ENCODE peak calls at places on chromosomes 6 and 20, in seven cellular contexts. N is HEK293T, I is HepG2, S is WTC11, F is K562, K is HCT116, X is H1. Y is an unnamed sample.

GRCh38 chr6:99333068-99333467 is 16.4 kb downstream of the FAXC start:
- DNase-seq in S (no peak), I (no peak), K (no peak), X (no peak), F (no peak), N (no peak), Y (peak; percentile 78)

GRCh38 chr6:15330174-15330934 is 84.5 kb downstream of the JARID2 start:
- DNase-seq in F (no peak), I (no peak), N (no peak), X (no peak), K (no peak), S (no peak), Y (no peak)

GRCh38 chr20:35018578-35019371 is 63.1 kb downstream of the MYH7B start:
- DNase-seq in X (no peak), I (no peak), N (no peak), K (no peak), S (no peak), F (no peak), Y (no peak)

GRCh38 chr6:144782634-144783033 is 497.5 kb downstream of the UTRN start:
- DNase-seq in I (no peak), K (no peak), F (no peak), X (no peak), S (no peak), N (no peak), Y (no peak)

GRCh38 chr6:52603000-52603795 is 26.3 kb upstream of the TRAM2 start:
- DNase-seq in S (no peak), N (no peak), F (no peak), X (no peak), K (no peak), I (no peak), Y (no peak)

GRCh38 chr20:542777-543368 is 717 bp downstream of the CSNK2A1 start:
- DNase-seq in K (no peak), S (peak; percentile 24), X (no peak), I (no peak), N (peak; percentile 31), F (peak; percentile 55), Y (no peak)

GRCh38 chr6:129744201-129744879 is 34.4 kb upstream of the ARHGAP18 start:
- DNase-seq in F (no peak), K (peak; percentile 78), X (no peak), S (no peak), I (peak; percentile 76), N (peak; percentile 22), Y (no peak)

GRCh38 chr20:58575776-58576589 is 60.8 kb upstream of the APCDD1L start:
- DNase-seq in K (no peak), F (no peak), I (no peak), S (peak; percentile 3), N (no peak), X (no peak), Y (no peak)

GRCh38 chr6:134853111-134854055 is 96.5 kb downstream of the ALDH8A1 start:
- DNase-seq in X (no peak), I (peak; percentile 69), K (peak; percentile 82), F (no peak), S (no peak), N (no peak), Y (no peak)

GRCh38 chr6:110537208-110538123 is 61.1 kb upstream of the SLC22A16 start:
- DNase-seq in I (peak; percentile 73), N (no peak), S (no peak), X (no peak), K (peak; percentile 84), F (no peak), Y (no peak)

GRCh38 chr6:109523478-109523877 is 40.5 kb upstream of the ZBTB24 start:
- DNase-seq in I (no peak), S (no peak), F (no peak), K (no peak), N (no peak), X (no peak), Y (no peak)
- TF ChIP-seq SP1 in I (no peak), S (no peak), F (no peak), K (no peak), N (no peak), X (no peak), Y (no peak)

DNA sequence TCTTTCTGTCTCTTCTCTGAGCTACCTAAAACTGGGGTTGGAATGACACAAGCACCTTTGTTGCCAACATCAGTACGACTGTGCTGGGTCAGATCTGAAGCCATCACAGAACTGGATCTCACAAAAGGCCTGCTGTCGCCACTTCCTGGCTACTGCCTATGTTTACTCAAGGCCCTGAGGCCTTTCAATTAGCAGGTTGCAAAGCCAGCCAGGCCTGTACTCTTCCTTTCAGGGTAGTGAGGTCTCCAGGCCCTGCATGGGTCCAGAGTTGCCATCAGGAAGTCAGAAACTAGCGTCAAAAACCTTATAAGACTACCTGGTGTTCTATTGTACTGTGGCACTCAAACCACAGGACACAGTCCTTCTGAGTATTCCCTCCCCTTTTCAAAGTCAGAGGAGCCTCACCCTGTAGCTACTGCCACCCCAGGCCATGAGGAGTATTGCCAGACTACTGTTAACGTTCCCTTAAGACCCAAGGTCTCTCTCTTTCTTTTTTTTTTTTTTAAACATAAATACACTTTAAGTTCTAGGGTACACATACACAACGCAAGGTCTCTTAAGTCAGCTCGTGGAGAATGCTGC is 937.4 kb upstream of the GJE1 start:
- DNase-seq in S (no peak), N (no peak), X (no peak), F (no peak), K (no peak), I (peak; percentile 30), Y (no peak)
- TF ChIP-seq SP1 in S (no peak), N (no peak), X (no peak), F (no peak), K (no peak), I (no peak), Y (no peak)

DNA sequence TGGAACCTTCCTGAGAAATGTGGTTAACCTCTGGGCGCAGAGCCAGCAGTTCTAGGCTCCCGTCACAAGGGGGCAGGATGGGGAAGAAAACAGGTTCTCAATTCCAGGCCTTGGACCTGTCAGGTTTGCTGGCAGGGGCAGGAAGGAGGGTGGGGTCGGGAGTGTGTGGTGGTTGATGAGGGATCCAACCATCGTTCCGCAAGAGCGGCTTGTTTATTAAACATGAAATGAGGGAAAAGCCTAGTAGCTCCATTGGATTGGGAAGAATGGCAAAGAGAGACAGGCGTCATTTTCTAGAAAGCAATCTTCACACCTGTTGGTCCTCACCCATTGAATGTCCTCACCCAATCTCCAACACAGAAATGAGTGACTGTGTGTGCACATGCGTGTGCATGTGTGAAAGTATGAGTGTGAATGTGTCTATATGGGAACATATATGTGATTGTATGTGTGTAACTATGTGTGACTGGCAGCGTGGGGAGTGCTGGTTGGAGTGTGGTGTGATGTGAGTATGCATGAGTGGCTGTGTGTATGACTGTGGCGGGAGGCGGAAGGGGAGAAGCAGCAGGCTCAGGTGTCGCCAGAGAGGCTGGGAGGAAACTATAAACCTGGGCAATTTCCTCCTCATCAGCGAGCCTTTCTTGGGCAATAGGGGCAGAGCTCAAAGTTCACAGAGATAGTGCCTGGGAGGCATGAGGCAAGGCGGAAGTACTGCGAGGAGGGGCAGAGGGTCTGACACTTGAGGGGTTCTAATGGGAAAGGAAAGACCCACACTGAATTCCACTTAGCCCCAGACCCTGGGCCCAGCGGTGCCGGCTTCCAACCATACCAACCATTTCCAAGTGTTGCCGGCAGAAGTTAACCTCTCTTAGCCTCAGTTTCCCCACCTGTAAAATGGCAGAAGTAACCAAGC is 29.6 kb downstream of the SRSF3 start:
- DNase-seq in K (peak; percentile 58), N (peak; percentile 85), X (peak; percentile 63), F (peak; percentile 87), S (peak; percentile 89), I (peak; percentile 77), Y (peak; percentile 68)
- TF ChIP-seq SP1 in K (no peak), N (no peak), X (no peak), F (no peak), S (no peak), I (no peak), Y (no peak)

DNA sequence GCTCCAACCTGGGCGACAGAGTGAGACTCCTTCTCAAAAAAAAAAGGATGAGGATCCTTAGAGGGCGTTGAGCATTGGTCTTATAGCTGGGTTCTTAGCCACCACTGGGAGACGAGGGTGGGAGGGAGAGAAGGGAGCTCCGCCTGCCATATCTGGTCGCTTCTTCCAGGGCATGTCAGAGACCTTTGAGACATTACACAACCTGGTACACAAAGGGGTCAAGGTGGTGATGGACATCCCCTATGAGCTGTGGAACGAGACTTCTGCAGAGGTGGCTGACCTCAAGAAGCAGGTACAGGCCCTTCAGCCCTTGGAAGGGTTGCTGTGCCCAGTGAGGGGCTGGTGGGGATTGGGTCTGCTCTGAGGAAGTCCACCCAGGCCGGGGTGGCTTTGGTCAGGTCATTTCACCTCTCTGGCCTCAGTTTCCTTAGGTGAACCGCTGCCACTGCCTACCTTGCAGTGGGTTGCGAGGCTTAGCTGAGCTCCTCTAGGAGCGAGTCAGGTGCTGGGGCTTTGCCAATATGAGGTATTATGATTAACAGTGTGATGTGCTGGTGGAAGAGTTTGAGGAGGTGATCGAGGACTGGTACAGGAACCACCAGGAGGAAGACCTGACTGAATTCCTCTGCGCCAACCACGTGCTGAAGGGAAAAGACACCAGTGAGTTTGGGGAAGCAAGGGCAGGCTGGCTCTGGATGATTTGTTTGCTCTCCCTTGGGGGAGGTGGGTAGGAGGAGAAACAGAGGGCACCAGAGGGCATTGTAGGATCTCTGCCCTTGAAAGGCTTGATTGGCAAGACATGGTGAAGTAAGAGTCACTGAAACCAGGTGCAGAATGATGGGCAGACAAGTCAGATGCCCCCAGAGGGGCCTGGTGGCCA is 8.5 kb downstream of the CNPY3 start:
- DNase-seq in I (no peak), S (no peak), F (no peak), K (no peak), X (no peak), N (no peak), Y (no peak)
- TF ChIP-seq SP1 in I (no peak), S (no peak), F (no peak), K (no peak), X (no peak), N (no peak), Y (no peak)

Y was measured in GM12878.